ENCODE peak calls at places on chromosomes 3 and 15, in seven cellular contexts. One of them, this sample, is unnamed.

GRCh38 chr3:190519886-190520285 is 6.0 kb downstream of the IL1RAP start:
- DNase-seq in C1 segment of cervical spinal cord: no peak
- DNase-seq in endothelial cell of umbilical vein: no peak
- DNase-seq in activated T-cell treated with anti-CD3 and anti-CD28 coated beads for 1 hour: no peak
- DNase-seq in foreskin keratinocyte: no peak
- DNase-seq in nucleus accumbens: no peak
- DNase-seq in CD4-positive, alpha-beta T cell: no peak
- DNase-seq in this sample: no peak

GRCh38 chr15:98419173-98419814 is 229.0 kb upstream of the IGF1R start:
- DNase-seq in CD4-positive, alpha-beta T cell: no peak
- DNase-seq in nucleus accumbens: no peak
- DNase-seq in foreskin keratinocyte: no peak
- DNase-seq in C1 segment of cervical spinal cord: no peak
- DNase-seq in activated T-cell treated with anti-CD3 and anti-CD28 coated beads for 1 hour: no peak
- DNase-seq in endothelial cell of umbilical vein: no peak
- DNase-seq in this sample: no peak

GRCh38 chr3:172467170-172467824 is 19.0 kb upstream of the GHSR start:
- DNase-seq in nucleus accumbens: no peak
- DNase-seq in endothelial cell of umbilical vein: peak
- DNase-seq in foreskin keratinocyte: peak
- DNase-seq in CD4-positive, alpha-beta T cell: no peak
- DNase-seq in C1 segment of cervical spinal cord: no peak
- DNase-seq in activated T-cell treated with anti-CD3 and anti-CD28 coated beads for 1 hour: no peak
- DNase-seq in this sample: peak

GRCh38 chr3:183541738-183542137 is 13.8 kb downstream of the KLHL6 start:
- DNase-seq in activated T-cell treated with anti-CD3 and anti-CD28 coated beads for 1 hour: no peak
- DNase-seq in C1 segment of cervical spinal cord: no peak
- DNase-seq in CD4-positive, alpha-beta T cell: no peak
- DNase-seq in foreskin keratinocyte: no peak
- DNase-seq in nucleus accumbens: no peak
- DNase-seq in endothelial cell of umbilical vein: peak
- DNase-seq in this sample: no peak

GRCh38 chr3:95302044-95302443 is 1239.2 kb downstream of the NSUN3 start:
- DNase-seq in endothelial cell of umbilical vein: no peak
- DNase-seq in nucleus accumbens: no peak
- DNase-seq in foreskin keratinocyte: peak
- DNase-seq in C1 segment of cervical spinal cord: no peak
- DNase-seq in activated T-cell treated with anti-CD3 and anti-CD28 coated beads for 1 hour: no peak
- DNase-seq in CD4-positive, alpha-beta T cell: no peak
- DNase-seq in this sample: no peak

GRCh38 chr3:133949438-133949837 is 53.8 kb upstream of the RAB6B start:
- DNase-seq in activated T-cell treated with anti-CD3 and anti-CD28 coated beads for 1 hour: no peak
- DNase-seq in endothelial cell of umbilical vein: peak
- DNase-seq in foreskin keratinocyte: no peak
- DNase-seq in C1 segment of cervical spinal cord: no peak
- DNase-seq in nucleus accumbens: no peak
- DNase-seq in CD4-positive, alpha-beta T cell: no peak
- DNase-seq in this sample: no peak

GRCh38 chr3:114671741-114672510 is 378.1 kb downstream of the TIGIT start:
- DNase-seq in C1 segment of cervical spinal cord: no peak
- DNase-seq in nucleus accumbens: no peak
- DNase-seq in foreskin keratinocyte: no peak
- DNase-seq in CD4-positive, alpha-beta T cell: no peak
- DNase-seq in activated T-cell treated with anti-CD3 and anti-CD28 coated beads for 1 hour: no peak
- DNase-seq in endothelial cell of umbilical vein: no peak
- DNase-seq in this sample: no peak

GRCh38 chr3:29694783-29695182 is 413.9 kb downstream of the RBMS3 start:
- DNase-seq in activated T-cell treated with anti-CD3 and anti-CD28 coated beads for 1 hour: no peak
- DNase-seq in CD4-positive, alpha-beta T cell: no peak
- DNase-seq in nucleus accumbens: no peak
- DNase-seq in C1 segment of cervical spinal cord: no peak
- DNase-seq in foreskin keratinocyte: peak
- DNase-seq in endothelial cell of umbilical vein: peak
- DNase-seq in this sample: peak

GRCh38 chr3:168062679-168063078 is 33.0 kb downstream of the GOLIM4 start:
- DNase-seq in foreskin keratinocyte: no peak
- DNase-seq in endothelial cell of umbilical vein: no peak
- DNase-seq in nucleus accumbens: no peak
- DNase-seq in activated T-cell treated with anti-CD3 and anti-CD28 coated beads for 1 hour: no peak
- DNase-seq in CD4-positive, alpha-beta T cell: no peak
- DNase-seq in C1 segment of cervical spinal cord: no peak
- DNase-seq in this sample: no peak

GRCh38 chr3:99012051-99012450 is 110.6 kb upstream of the DCBLD2 start:
- DNase-seq in activated T-cell treated with anti-CD3 and anti-CD28 coated beads for 1 hour: no peak
- DNase-seq in endothelial cell of umbilical vein: no peak
- DNase-seq in nucleus accumbens: no peak
- DNase-seq in CD4-positive, alpha-beta T cell: no peak
- DNase-seq in C1 segment of cervical spinal cord: no peak
- DNase-seq in foreskin keratinocyte: no peak
- DNase-seq in this sample: no peak

GRCh38 chr15:29451201-29451781 is 181.7 kb upstream of the NSMCE3 start:
- DNase-seq in CD4-positive, alpha-beta T cell: no peak
- DNase-seq in activated T-cell treated with anti-CD3 and anti-CD28 coated beads for 1 hour: no peak
- DNase-seq in foreskin keratinocyte: no peak
- DNase-seq in endothelial cell of umbilical vein: no peak
- DNase-seq in C1 segment of cervical spinal cord: no peak
- DNase-seq in nucleus accumbens: no peak
- DNase-seq in this sample: no peak

GRCh38 chr3:73745429-73746247 is 120.9 kb upstream of the PDZRN3 start:
- DNase-seq in activated T-cell treated with anti-CD3 and anti-CD28 coated beads for 1 hour: no peak
- DNase-seq in C1 segment of cervical spinal cord: no peak
- DNase-seq in endothelial cell of umbilical vein: no peak
- DNase-seq in foreskin keratinocyte: peak
- DNase-seq in CD4-positive, alpha-beta T cell: no peak
- DNase-seq in nucleus accumbens: no peak
- DNase-seq in this sample: no peak

GRCh38 chr3:169232863-169233262 is 430.6 kb downstream of the MECOM start:
- DNase-seq in endothelial cell of umbilical vein: peak
- DNase-seq in foreskin keratinocyte: peak
- DNase-seq in nucleus accumbens: no peak
- DNase-seq in activated T-cell treated with anti-CD3 and anti-CD28 coated beads for 1 hour: no peak
- DNase-seq in C1 segment of cervical spinal cord: no peak
- DNase-seq in CD4-positive, alpha-beta T cell: no peak
- DNase-seq in this sample: no peak

GRCh38 chr3:184742676-184743135 is 30.8 kb upstream of the MAGEF1 start:
- DNase-seq in CD4-positive, alpha-beta T cell: no peak
- DNase-seq in endothelial cell of umbilical vein: no peak
- DNase-seq in activated T-cell treated with anti-CD3 and anti-CD28 coated beads for 1 hour: no peak
- DNase-seq in foreskin keratinocyte: no peak
- DNase-seq in nucleus accumbens: no peak
- DNase-seq in C1 segment of cervical spinal cord: no peak
- DNase-seq in this sample: no peak

GRCh38 chr3:78497692-78498091 is 1270.1 kb downstream of the ROBO1 start:
- DNase-seq in activated T-cell treated with anti-CD3 and anti-CD28 coated beads for 1 hour: no peak
- DNase-seq in C1 segment of cervical spinal cord: no peak
- DNase-seq in nucleus accumbens: no peak
- DNase-seq in foreskin keratinocyte: peak
- DNase-seq in endothelial cell of umbilical vein: no peak
- DNase-seq in CD4-positive, alpha-beta T cell: no peak
- DNase-seq in this sample: peak

GRCh38 chr15:62625421-62626033 is 417.0 kb upstream of the TPM1 start:
- DNase-seq in foreskin keratinocyte: no peak
- DNase-seq in activated T-cell treated with anti-CD3 and anti-CD28 coated beads for 1 hour: no peak
- DNase-seq in C1 segment of cervical spinal cord: no peak
- DNase-seq in CD4-positive, alpha-beta T cell: no peak
- DNase-seq in nucleus accumbens: no peak
- DNase-seq in endothelial cell of umbilical vein: no peak
- DNase-seq in this sample: peak

GRCh38 chr3:24493951-24494615 is 567 bp downstream of the THRB start:
- DNase-seq in endothelial cell of umbilical vein: peak
- DNase-seq in CD4-positive, alpha-beta T cell: no peak
- DNase-seq in activated T-cell treated with anti-CD3 and anti-CD28 coated beads for 1 hour: no peak
- DNase-seq in nucleus accumbens: peak
- DNase-seq in C1 segment of cervical spinal cord: peak
- DNase-seq in foreskin keratinocyte: no peak
- DNase-seq in this sample: no peak

GRCh38 chr15:74863239-74864056 is 9.7 kb downstream of the SCAMP2 start:
- DNase-seq in C1 segment of cervical spinal cord: no peak
- DNase-seq in activated T-cell treated with anti-CD3 and anti-CD28 coated beads for 1 hour: no peak
- DNase-seq in CD4-positive, alpha-beta T cell: no peak
- DNase-seq in nucleus accumbens: no peak
- DNase-seq in foreskin keratinocyte: peak
- DNase-seq in endothelial cell of umbilical vein: no peak
- DNase-seq in this sample: no peak

GRCh38 chr15:70269331-70269911 is 171.7 kb upstream of the TLE3 start:
- DNase-seq in nucleus accumbens: no peak
- DNase-seq in activated T-cell treated with anti-CD3 and anti-CD28 coated beads for 1 hour: no peak
- DNase-seq in endothelial cell of umbilical vein: no peak
- DNase-seq in C1 segment of cervical spinal cord: no peak
- DNase-seq in CD4-positive, alpha-beta T cell: no peak
- DNase-seq in foreskin keratinocyte: no peak
- DNase-seq in this sample: no peak

GRCh38 chr3:184808021-184808420 is 3.9 kb upstream of the VPS8 start:
- DNase-seq in activated T-cell treated with anti-CD3 and anti-CD28 coated beads for 1 hour: no peak
- DNase-seq in endothelial cell of umbilical vein: no peak
- DNase-seq in CD4-positive, alpha-beta T cell: no peak
- DNase-seq in foreskin keratinocyte: no peak
- DNase-seq in C1 segment of cervical spinal cord: no peak
- DNase-seq in nucleus accumbens: no peak
- DNase-seq in this sample: no peak

GRCh38 chr15:75178171-75178937 is 23.3 kb upstream of the C15orf39 start:
- DNase-seq in nucleus accumbens: no peak
- DNase-seq in foreskin keratinocyte: no peak
- DNase-seq in CD4-positive, alpha-beta T cell: no peak
- DNase-seq in C1 segment of cervical spinal cord: no peak
- DNase-seq in endothelial cell of umbilical vein: no peak
- DNase-seq in activated T-cell treated with anti-CD3 and anti-CD28 coated beads for 1 hour: no peak
- DNase-seq in this sample: no peak

GRCh38 chr15:61743352-61743909 is 316.8 kb downstream of the VPS13C start:
- DNase-seq in CD4-positive, alpha-beta T cell: no peak
- DNase-seq in nucleus accumbens: no peak
- DNase-seq in foreskin keratinocyte: no peak
- DNase-seq in activated T-cell treated with anti-CD3 and anti-CD28 coated beads for 1 hour: no peak
- DNase-seq in endothelial cell of umbilical vein: no peak
- DNase-seq in C1 segment of cervical spinal cord: no peak
- DNase-seq in this sample: no peak

GRCh38 chr15:79035111-79035601 is 55.4 kb downstream of the RASGRF1 start:
- DNase-seq in activated T-cell treated with anti-CD3 and anti-CD28 coated beads for 1 hour: no peak
- DNase-seq in endothelial cell of umbilical vein: no peak
- DNase-seq in nucleus accumbens: no peak
- DNase-seq in CD4-positive, alpha-beta T cell: no peak
- DNase-seq in C1 segment of cervical spinal cord: no peak
- DNase-seq in foreskin keratinocyte: peak
- DNase-seq in this sample: no peak

GRCh38 chr3:177905895-177906511 is 630.2 kb upstream of the KCNMB2 start:
- DNase-seq in endothelial cell of umbilical vein: peak
- DNase-seq in activated T-cell treated with anti-CD3 and anti-CD28 coated beads for 1 hour: no peak
- DNase-seq in nucleus accumbens: no peak
- DNase-seq in CD4-positive, alpha-beta T cell: no peak
- DNase-seq in C1 segment of cervical spinal cord: peak
- DNase-seq in foreskin keratinocyte: peak
- DNase-seq in this sample: peak

GRCh38 chr3:157405457-157405856 is 31.2 kb upstream of the PTX3 start:
- DNase-seq in C1 segment of cervical spinal cord: no peak
- DNase-seq in CD4-positive, alpha-beta T cell: no peak
- DNase-seq in foreskin keratinocyte: no peak
- DNase-seq in nucleus accumbens: no peak
- DNase-seq in activated T-cell treated with anti-CD3 and anti-CD28 coated beads for 1 hour: no peak
- DNase-seq in endothelial cell of umbilical vein: no peak
- DNase-seq in this sample: no peak

GRCh38 chr3:58404396-58404795 is 29.2 kb downstream of the PDHB start:
- DNase-seq in C1 segment of cervical spinal cord: no peak
- DNase-seq in nucleus accumbens: no peak
- DNase-seq in endothelial cell of umbilical vein: no peak
- DNase-seq in foreskin keratinocyte: peak
- DNase-seq in CD4-positive, alpha-beta T cell: no peak
- DNase-seq in activated T-cell treated with anti-CD3 and anti-CD28 coated beads for 1 hour: no peak
- DNase-seq in this sample: no peak

GRCh38 chr3:191435981-191436380 is 25.0 kb upstream of the PYDC2 start:
- DNase-seq in endothelial cell of umbilical vein: no peak
- DNase-seq in C1 segment of cervical spinal cord: no peak
- DNase-seq in foreskin keratinocyte: no peak
- DNase-seq in CD4-positive, alpha-beta T cell: no peak
- DNase-seq in nucleus accumbens: no peak
- DNase-seq in activated T-cell treated with anti-CD3 and anti-CD28 coated beads for 1 hour: no peak
- DNase-seq in this sample: no peak

GRCh38 chr15:35271371-35272043 is 186.4 kb upstream of the NANOGP8 start:
- DNase-seq in CD4-positive, alpha-beta T cell: no peak
- DNase-seq in nucleus accumbens: no peak
- DNase-seq in activated T-cell treated with anti-CD3 and anti-CD28 coated beads for 1 hour: no peak
- DNase-seq in C1 segment of cervical spinal cord: no peak
- DNase-seq in endothelial cell of umbilical vein: no peak
- DNase-seq in foreskin keratinocyte: peak
- DNase-seq in this sample: no peak

GRCh38 chr3:182808041-182808765 is 14.9 kb downstream of the ATP11B start:
- DNase-seq in CD4-positive, alpha-beta T cell: no peak
- DNase-seq in endothelial cell of umbilical vein: no peak
- DNase-seq in activated T-cell treated with anti-CD3 and anti-CD28 coated beads for 1 hour: no peak
- DNase-seq in C1 segment of cervical spinal cord: no peak
- DNase-seq in foreskin keratinocyte: no peak
- DNase-seq in nucleus accumbens: no peak
- DNase-seq in this sample: no peak

GRCh38 chr3:43213631-43214030 is 72.7 kb upstream of the SNRK start:
- DNase-seq in nucleus accumbens: no peak
- DNase-seq in C1 segment of cervical spinal cord: no peak
- DNase-seq in endothelial cell of umbilical vein: no peak
- DNase-seq in CD4-positive, alpha-beta T cell: no peak
- DNase-seq in activated T-cell treated with anti-CD3 and anti-CD28 coated beads for 1 hour: no peak
- DNase-seq in foreskin keratinocyte: peak
- DNase-seq in this sample: no peak

GRCh38 chr3:14627815-14628214 is 23.7 kb upstream of the CCDC174 start:
- DNase-seq in foreskin keratinocyte: no peak
- DNase-seq in C1 segment of cervical spinal cord: no peak
- DNase-seq in endothelial cell of umbilical vein: no peak
- DNase-seq in activated T-cell treated with anti-CD3 and anti-CD28 coated beads for 1 hour: no peak
- DNase-seq in nucleus accumbens: no peak
- DNase-seq in CD4-positive, alpha-beta T cell: no peak
- DNase-seq in this sample: no peak

GRCh38 chr15:78265752-78266224 is 1.4 kb downstream of the DNAJA4 start:
- DNase-seq in foreskin keratinocyte: peak
- DNase-seq in activated T-cell treated with anti-CD3 and anti-CD28 coated beads for 1 hour: no peak
- DNase-seq in C1 segment of cervical spinal cord: no peak
- DNase-seq in CD4-positive, alpha-beta T cell: no peak
- DNase-seq in endothelial cell of umbilical vein: peak
- DNase-seq in nucleus accumbens: no peak
- DNase-seq in this sample: no peak

GRCh38 chr3:139111392-139112229 is 66.9 kb upstream of the PRR23C start:
- DNase-seq in endothelial cell of umbilical vein: peak
- DNase-seq in foreskin keratinocyte: peak
- DNase-seq in nucleus accumbens: peak
- DNase-seq in CD4-positive, alpha-beta T cell: peak
- DNase-seq in activated T-cell treated with anti-CD3 and anti-CD28 coated beads for 1 hour: peak
- DNase-seq in C1 segment of cervical spinal cord: no peak
- DNase-seq in this sample: no peak